ENCODE peak calls at places on chromosomes 5 and 9, in seven cellular contexts. One of them, this sample, is unnamed.

GRCh38 chr9:120538339-120538738 is 41.6 kb downstream of the CDK5RAP2 start:
- DNase-seq in COR-L47: peak; percentile 1
- DNase-seq in activated CD8-positive, alpha-beta memory T cell treated with anti-CD3 and anti-CD28 coated beads, Interleukin-2, amount 50 U/mL, for 48 hours: no peak
- DNase-seq in NCI-H446 treated with DMSO at 0.1 percent for 48 hours: no peak
- DNase-seq in HS-5: no peak
- DNase-seq in HEK293T: no peak
- DNase-seq in hypothalamus: no peak
- DNase-seq in this sample: no peak

GRCh38 chr9:32703635-32704034 is 68.2 kb upstream of the TAF1L start:
- DNase-seq in COR-L47: no peak
- DNase-seq in activated CD8-positive, alpha-beta memory T cell treated with anti-CD3 and anti-CD28 coated beads, Interleukin-2, amount 50 U/mL, for 48 hours: no peak
- DNase-seq in NCI-H446 treated with DMSO at 0.1 percent for 48 hours: no peak
- DNase-seq in HS-5: no peak
- DNase-seq in HEK293T: peak; percentile 28
- DNase-seq in hypothalamus: no peak
- DNase-seq in this sample: no peak

GRCh38 chr5:40914835-40915234 is 5.5 kb downstream of the C7 start:
- DNase-seq in COR-L47: no peak
- DNase-seq in activated CD8-positive, alpha-beta memory T cell treated with anti-CD3 and anti-CD28 coated beads, Interleukin-2, amount 50 U/mL, for 48 hours: no peak
- DNase-seq in NCI-H446 treated with DMSO at 0.1 percent for 48 hours: no peak
- DNase-seq in HS-5: no peak
- DNase-seq in HEK293T: no peak
- DNase-seq in hypothalamus: no peak
- DNase-seq in this sample: no peak

GRCh38 chr5:96336351-96336985 is 96.6 kb downstream of the PCSK1 start:
- DNase-seq in COR-L47: peak; percentile 59
- DNase-seq in activated CD8-positive, alpha-beta memory T cell treated with anti-CD3 and anti-CD28 coated beads, Interleukin-2, amount 50 U/mL, for 48 hours: no peak
- DNase-seq in NCI-H446 treated with DMSO at 0.1 percent for 48 hours: peak; percentile 76
- DNase-seq in HS-5: peak; percentile 72
- DNase-seq in HEK293T: peak; percentile 55
- DNase-seq in hypothalamus: no peak
- DNase-seq in this sample: no peak

GRCh38 chr5:981466-981865 is 27.1 kb upstream of the NKD2 start:
- DNase-seq in COR-L47: no peak
- DNase-seq in activated CD8-positive, alpha-beta memory T cell treated with anti-CD3 and anti-CD28 coated beads, Interleukin-2, amount 50 U/mL, for 48 hours: no peak
- DNase-seq in NCI-H446 treated with DMSO at 0.1 percent for 48 hours: no peak
- DNase-seq in HS-5: no peak
- DNase-seq in HEK293T: no peak
- DNase-seq in hypothalamus: no peak
- DNase-seq in this sample: no peak

GRCh38 chr5:132215329-132215728 is 12.3 kb downstream of the P4HA2 start:
- DNase-seq in COR-L47: no peak
- DNase-seq in activated CD8-positive, alpha-beta memory T cell treated with anti-CD3 and anti-CD28 coated beads, Interleukin-2, amount 50 U/mL, for 48 hours: no peak
- DNase-seq in NCI-H446 treated with DMSO at 0.1 percent for 48 hours: peak; percentile 94
- DNase-seq in HS-5: peak; percentile 89
- DNase-seq in HEK293T: peak; percentile 23
- DNase-seq in hypothalamus: peak; percentile 31
- DNase-seq in this sample: peak; percentile 96

GRCh38 chr5:180126716-180127681 is 55.4 kb upstream of the RNF130 start:
- DNase-seq in COR-L47: peak; percentile 16
- DNase-seq in activated CD8-positive, alpha-beta memory T cell treated with anti-CD3 and anti-CD28 coated beads, Interleukin-2, amount 50 U/mL, for 48 hours: peak; percentile 82
- DNase-seq in NCI-H446 treated with DMSO at 0.1 percent for 48 hours: no peak
- DNase-seq in HS-5: no peak
- DNase-seq in HEK293T: peak; percentile 86
- DNase-seq in hypothalamus: peak; percentile 51
- DNase-seq in this sample: peak; percentile 85

GRCh38 chr9:113715086-113715485 is 161.0 kb upstream of the ZNF618 start:
- DNase-seq in COR-L47: no peak
- DNase-seq in activated CD8-positive, alpha-beta memory T cell treated with anti-CD3 and anti-CD28 coated beads, Interleukin-2, amount 50 U/mL, for 48 hours: peak; percentile 15
- DNase-seq in NCI-H446 treated with DMSO at 0.1 percent for 48 hours: no peak
- DNase-seq in HS-5: no peak
- DNase-seq in HEK293T: no peak
- DNase-seq in hypothalamus: no peak
- DNase-seq in this sample: peak; percentile 21

GRCh38 chr5:56922922-56923321 is 13.5 kb downstream of the SETD9 start:
- DNase-seq in COR-L47: no peak
- DNase-seq in activated CD8-positive, alpha-beta memory T cell treated with anti-CD3 and anti-CD28 coated beads, Interleukin-2, amount 50 U/mL, for 48 hours: no peak
- DNase-seq in NCI-H446 treated with DMSO at 0.1 percent for 48 hours: no peak
- DNase-seq in HS-5: no peak
- DNase-seq in HEK293T: no peak
- DNase-seq in hypothalamus: no peak
- DNase-seq in this sample: no peak

GRCh38 chr9:33107762-33108161 is 31.3 kb upstream of the SMU1 start:
- DNase-seq in COR-L47: no peak
- DNase-seq in activated CD8-positive, alpha-beta memory T cell treated with anti-CD3 and anti-CD28 coated beads, Interleukin-2, amount 50 U/mL, for 48 hours: no peak
- DNase-seq in NCI-H446 treated with DMSO at 0.1 percent for 48 hours: no peak
- DNase-seq in HS-5: no peak
- DNase-seq in HEK293T: no peak
- DNase-seq in hypothalamus: no peak
- DNase-seq in this sample: peak; percentile 23

GRCh38 chr5:175681975-175682354 is 24.1 kb downstream of the HRH2 start:
- DNase-seq in COR-L47: no peak
- DNase-seq in activated CD8-positive, alpha-beta memory T cell treated with anti-CD3 and anti-CD28 coated beads, Interleukin-2, amount 50 U/mL, for 48 hours: no peak
- DNase-seq in NCI-H446 treated with DMSO at 0.1 percent for 48 hours: no peak
- DNase-seq in HS-5: no peak
- DNase-seq in HEK293T: no peak
- DNase-seq in hypothalamus: no peak
- DNase-seq in this sample: no peak

This sample was measured in osteocyte.